ENCODE peak calls at places on chromosomes 3 and 15, in six cellular contexts. One of them, this sample, is unnamed.

GRCh38 chr15:60255390-60255789 is 142.4 kb downstream of the ANXA2 start:
- DNase-seq in ovary: no peak
- DNase-seq in brain microvascular endothelial cell: peak
- DNase-seq in choroid plexus epithelial cell: peak
- DNase-seq in foreskin fibroblast: peak
- DNase-seq in GM13976: peak
- DNase-seq in this sample: no peak

GRCh38 chr15:52337961-52338535 is 42.4 kb upstream of the MYO5C start:
- DNase-seq in brain microvascular endothelial cell: no peak
- DNase-seq in GM13976: no peak
- DNase-seq in ovary: no peak
- DNase-seq in choroid plexus epithelial cell: no peak
- DNase-seq in foreskin fibroblast: peak
- DNase-seq in this sample: no peak

GRCh38 chr15:37102315-37103021 is 2.1 kb upstream of the MEIS2 start:
- DNase-seq in ovary: peak
- DNase-seq in GM13976: no peak
- DNase-seq in foreskin fibroblast: peak
- DNase-seq in choroid plexus epithelial cell: no peak
- DNase-seq in brain microvascular endothelial cell: no peak
- DNase-seq in this sample: no peak

GRCh38 chr3:35789039-35789438 is 149.7 kb downstream of the ARPP21 start:
- DNase-seq in brain microvascular endothelial cell: no peak
- DNase-seq in foreskin fibroblast: no peak
- DNase-seq in GM13976: no peak
- DNase-seq in ovary: no peak
- DNase-seq in choroid plexus epithelial cell: no peak
- DNase-seq in this sample: no peak

GRCh38 chr15:78265752-78266224 is 1.4 kb downstream of the DNAJA4 start:
- DNase-seq in GM13976: no peak
- DNase-seq in foreskin fibroblast: peak
- DNase-seq in ovary: no peak
- DNase-seq in brain microvascular endothelial cell: peak
- DNase-seq in choroid plexus epithelial cell: peak
- DNase-seq in this sample: peak

GRCh38 chr15:37035349-37035748 is 65.0 kb downstream of the MEIS2 start:
- DNase-seq in GM13976: no peak
- DNase-seq in foreskin fibroblast: peak
- DNase-seq in ovary: no peak
- DNase-seq in choroid plexus epithelial cell: no peak
- DNase-seq in brain microvascular endothelial cell: no peak
- DNase-seq in this sample: peak

GRCh38 chr3:95289295-95289694 is 1226.4 kb downstream of the NSUN3 start:
- DNase-seq in GM13976: no peak
- DNase-seq in brain microvascular endothelial cell: peak
- DNase-seq in foreskin fibroblast: no peak
- DNase-seq in ovary: no peak
- DNase-seq in choroid plexus epithelial cell: peak
- DNase-seq in this sample: no peak

GRCh38 chr15:87269566-87269965 is 987.0 kb downstream of the NTRK3 start:
- DNase-seq in GM13976: no peak
- DNase-seq in foreskin fibroblast: no peak
- DNase-seq in ovary: no peak
- DNase-seq in choroid plexus epithelial cell: peak
- DNase-seq in brain microvascular endothelial cell: no peak
- DNase-seq in this sample: peak

GRCh38 chr3:53140575-53141467 is 10.6 kb upstream of the RFT1 start:
- DNase-seq in GM13976: no peak
- DNase-seq in brain microvascular endothelial cell: peak
- DNase-seq in ovary: no peak
- DNase-seq in foreskin fibroblast: peak
- DNase-seq in choroid plexus epithelial cell: peak
- DNase-seq in this sample: peak

GRCh38 chr3:40016391-40016790 is 207.0 kb downstream of the MYRIP start:
- DNase-seq in brain microvascular endothelial cell: no peak
- DNase-seq in ovary: no peak
- DNase-seq in choroid plexus epithelial cell: no peak
- DNase-seq in foreskin fibroblast: no peak
- DNase-seq in GM13976: no peak
- DNase-seq in this sample: no peak

DNA sequence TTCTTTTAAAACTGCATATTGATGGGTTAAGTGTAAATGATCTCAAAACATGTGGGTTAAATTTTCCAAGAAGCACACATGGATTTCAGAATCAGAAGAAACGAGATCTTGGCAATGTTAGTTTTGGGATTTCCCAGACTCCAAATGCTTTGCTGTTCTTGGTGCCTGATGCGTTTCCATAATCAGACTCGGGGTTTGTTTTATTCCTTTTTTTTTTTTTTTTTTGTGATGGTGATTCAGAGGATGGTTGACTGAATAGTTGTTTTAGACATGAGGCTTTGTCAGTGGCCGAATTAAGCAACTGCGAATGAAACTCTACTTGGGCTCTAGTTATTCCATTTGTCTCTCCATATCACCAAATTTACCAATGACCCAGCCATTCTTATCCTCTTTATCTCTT is 52.2 kb upstream of the FAM98B start:
- DNase-seq in GM13976: no peak
- DNase-seq in foreskin fibroblast: peak
- DNase-seq in brain microvascular endothelial cell: no peak
- DNase-seq in choroid plexus epithelial cell: peak
- DNase-seq in ovary: no peak
- DNase-seq in this sample: no peak
- TF ChIP-seq CTCF in GM13976: no peak
- TF ChIP-seq CTCF in foreskin fibroblast: no peak
- TF ChIP-seq CTCF in brain microvascular endothelial cell: no peak
- TF ChIP-seq CTCF in choroid plexus epithelial cell: no peak
- TF ChIP-seq CTCF in ovary: no peak
- TF ChIP-seq CTCF in this sample: no peak

GRCh38 chr3:196707566-196707965 is 4.5 kb downstream of the CEP19 start:
- DNase-seq in choroid plexus epithelial cell: no peak
- DNase-seq in foreskin fibroblast: no peak
- DNase-seq in brain microvascular endothelial cell: no peak
- DNase-seq in GM13976: no peak
- DNase-seq in ovary: no peak
- DNase-seq in this sample: no peak

GRCh38 chr3:196712514-196713413 is 587 bp downstream of the PIGX start:
- DNase-seq in GM13976: no peak
- DNase-seq in choroid plexus epithelial cell: peak
- DNase-seq in foreskin fibroblast: peak
- DNase-seq in ovary: peak
- DNase-seq in brain microvascular endothelial cell: peak
- DNase-seq in this sample: peak

GRCh38 chr3:196708467-196708866 is 3.6 kb downstream of the CEP19 start:
- DNase-seq in choroid plexus epithelial cell: peak
- DNase-seq in ovary: no peak
- DNase-seq in foreskin fibroblast: peak
- DNase-seq in GM13976: no peak
- DNase-seq in brain microvascular endothelial cell: no peak
- DNase-seq in this sample: no peak

GRCh38 chr3:196706313-196706712 is 5.7 kb downstream of the CEP19 start:
- DNase-seq in GM13976: no peak
- DNase-seq in choroid plexus epithelial cell: no peak
- DNase-seq in ovary: no peak
- DNase-seq in brain microvascular endothelial cell: no peak
- DNase-seq in foreskin fibroblast: no peak
- DNase-seq in this sample: no peak

GRCh38 chr3:196711838-196712513 is at the start of the genes CEP19 and PIGX:
- DNase-seq in GM13976: peak
- DNase-seq in choroid plexus epithelial cell: peak
- DNase-seq in brain microvascular endothelial cell: peak
- DNase-seq in ovary: peak
- DNase-seq in foreskin fibroblast: peak
- DNase-seq in this sample: peak
- TF ChIP-seq CTCF in GM13976: no peak
- TF ChIP-seq CTCF in choroid plexus epithelial cell: no peak
- TF ChIP-seq CTCF in brain microvascular endothelial cell: no peak
- TF ChIP-seq CTCF in ovary: peak
- TF ChIP-seq CTCF in foreskin fibroblast: no peak
- TF ChIP-seq CTCF in this sample: peak

DNA sequence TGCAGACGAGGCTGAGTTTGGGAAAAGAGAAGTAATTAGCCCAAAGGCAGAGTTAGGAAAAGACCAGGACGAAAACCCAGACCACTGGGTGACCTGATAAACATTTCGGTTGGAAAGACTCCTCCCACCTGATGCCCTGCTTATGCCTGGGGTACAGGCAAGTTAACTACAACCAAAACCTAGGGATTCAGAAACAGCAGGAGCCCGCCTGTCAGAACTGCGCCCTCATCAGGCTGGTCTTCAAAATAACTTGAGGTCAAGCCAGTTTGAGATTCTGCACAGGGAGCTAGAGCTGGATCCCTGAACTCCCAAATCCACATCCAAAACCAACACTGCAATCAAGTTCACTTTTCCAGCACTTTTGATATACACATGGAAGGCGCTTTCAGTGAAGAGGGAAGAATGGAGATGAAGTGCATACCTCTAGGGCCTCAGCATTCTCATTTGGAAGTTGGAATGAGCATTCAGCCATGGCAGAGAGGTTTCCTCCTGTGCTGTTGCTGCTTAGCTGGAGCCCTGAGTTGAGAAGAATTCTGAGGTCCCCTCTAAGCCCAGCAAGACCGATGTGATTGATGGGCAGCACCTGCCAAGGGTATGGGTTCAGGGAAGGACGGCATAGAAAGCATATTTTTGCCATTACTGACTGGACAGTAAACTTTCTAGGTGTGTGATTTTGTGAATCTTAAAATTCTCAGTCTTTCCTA is 11.6 kb downstream of the TSEN2 start:
- DNase-seq in foreskin fibroblast: no peak
- DNase-seq in brain microvascular endothelial cell: no peak
- DNase-seq in GM13976: no peak
- DNase-seq in ovary: no peak
- DNase-seq in choroid plexus epithelial cell: no peak
- DNase-seq in this sample: no peak
- TF ChIP-seq CTCF in foreskin fibroblast: no peak
- TF ChIP-seq CTCF in brain microvascular endothelial cell: peak
- TF ChIP-seq CTCF in GM13976: no peak
- TF ChIP-seq CTCF in ovary: no peak
- TF ChIP-seq CTCF in choroid plexus epithelial cell: peak
- TF ChIP-seq CTCF in this sample: peak

GRCh38 chr3:66039590-66039887 is 821 bp upstream of the MAGI1 start:
- DNase-seq in ovary: peak
- DNase-seq in brain microvascular endothelial cell: peak
- DNase-seq in foreskin fibroblast: peak
- DNase-seq in GM13976: peak
- DNase-seq in choroid plexus epithelial cell: peak
- DNase-seq in this sample: no peak
- TF ChIP-seq CTCF in ovary: no peak
- TF ChIP-seq CTCF in brain microvascular endothelial cell: peak
- TF ChIP-seq CTCF in foreskin fibroblast: no peak
- TF ChIP-seq CTCF in GM13976: no peak
- TF ChIP-seq CTCF in choroid plexus epithelial cell: no peak
- TF ChIP-seq CTCF in this sample: peak

GRCh38 chr3:174862666-174863065 is 3.5 kb downstream of the NAALADL2 start:
- DNase-seq in brain microvascular endothelial cell: no peak
- DNase-seq in foreskin fibroblast: no peak
- DNase-seq in choroid plexus epithelial cell: peak
- DNase-seq in ovary: no peak
- DNase-seq in GM13976: no peak
- DNase-seq in this sample: no peak

GRCh38 chr3:174863488-174863887 is 4.4 kb downstream of the NAALADL2 start:
- DNase-seq in brain microvascular endothelial cell: no peak
- DNase-seq in GM13976: no peak
- DNase-seq in choroid plexus epithelial cell: no peak
- DNase-seq in foreskin fibroblast: no peak
- DNase-seq in ovary: no peak
- DNase-seq in this sample: peak

GRCh38 chr3:174859756-174860155 is 622 bp downstream of the NAALADL2 start:
- DNase-seq in choroid plexus epithelial cell: no peak
- DNase-seq in ovary: no peak
- DNase-seq in GM13976: no peak
- DNase-seq in brain microvascular endothelial cell: no peak
- DNase-seq in foreskin fibroblast: no peak
- DNase-seq in this sample: no peak

GRCh38 chr3:174859109-174859735 is at the start of gene NAALADL2:
- DNase-seq in choroid plexus epithelial cell: no peak
- DNase-seq in ovary: no peak
- DNase-seq in GM13976: no peak
- DNase-seq in foreskin fibroblast: no peak
- DNase-seq in brain microvascular endothelial cell: no peak
- DNase-seq in this sample: no peak

GRCh38 chr3:174862101-174862500 is 3.0 kb downstream of the NAALADL2 start:
- DNase-seq in GM13976: no peak
- DNase-seq in ovary: no peak
- DNase-seq in choroid plexus epithelial cell: peak
- DNase-seq in foreskin fibroblast: no peak
- DNase-seq in brain microvascular endothelial cell: no peak
- DNase-seq in this sample: no peak
- TF ChIP-seq CTCF in GM13976: no peak
- TF ChIP-seq CTCF in ovary: no peak
- TF ChIP-seq CTCF in choroid plexus epithelial cell: peak
- TF ChIP-seq CTCF in foreskin fibroblast: no peak
- TF ChIP-seq CTCF in brain microvascular endothelial cell: peak
- TF ChIP-seq CTCF in this sample: peak